ENCODE peak calls at places on chromosome 1, in ten cellular contexts. One of them, this sample, is unnamed.

GRCh38 chr1:153202006-153202405 is 1.2 kb upstream of the LELP1 start:
- DNase-seq in GM23338: no peak
- DNase-seq in pancreas: no peak
- DNase-seq in esophagus muscularis mucosa: peak; percentile 50
- DNase-seq in RWPE2: no peak
- DNase-seq in BE2C: no peak
- DNase-seq in foreskin fibroblast: no peak
- DNase-seq in aorta: no peak
- DNase-seq in left lung: no peak
- DNase-seq in lower lobe of right lung: no peak
- DNase-seq in this sample: no peak

GRCh38 chr1:235525314-235525713 is 21.1 kb upstream of the B3GALNT2 start:
- DNase-seq in RWPE2: no peak
- DNase-seq in esophagus muscularis mucosa: no peak
- DNase-seq in lower lobe of right lung: no peak
- DNase-seq in aorta: no peak
- DNase-seq in BE2C: no peak
- DNase-seq in foreskin fibroblast: no peak
- DNase-seq in GM23338: no peak
- DNase-seq in pancreas: no peak
- DNase-seq in left lung: no peak
- DNase-seq in this sample: no peak

GRCh38 chr1:222975472-222976122 is 160.8 kb downstream of the DISP1 start:
- DNase-seq in lower lobe of right lung: no peak
- DNase-seq in foreskin fibroblast: peak; percentile 28
- DNase-seq in aorta: no peak
- DNase-seq in esophagus muscularis mucosa: no peak
- DNase-seq in GM23338: no peak
- DNase-seq in pancreas: no peak
- DNase-seq in left lung: no peak
- DNase-seq in BE2C: no peak
- DNase-seq in RWPE2: no peak
- DNase-seq in this sample: peak; percentile 85

GRCh38 chr1:940121-941026 is 16.7 kb downstream of the SAMD11 start:
- DNase-seq in RWPE2: no peak
- DNase-seq in BE2C: peak; percentile 86
- DNase-seq in left lung: peak; percentile 72
- DNase-seq in aorta: peak; percentile 80
- DNase-seq in pancreas: peak; percentile 67
- DNase-seq in lower lobe of right lung: no peak
- DNase-seq in GM23338: peak; percentile 60
- DNase-seq in foreskin fibroblast: no peak
- DNase-seq in esophagus muscularis mucosa: no peak
- DNase-seq in this sample: peak; percentile 59

GRCh38 chr1:151946366-151946764 is 37.1 kb upstream of the THEM4 start:
- DNase-seq in esophagus muscularis mucosa: peak; percentile 12
- DNase-seq in GM23338: no peak
- DNase-seq in left lung: no peak
- DNase-seq in foreskin fibroblast: no peak
- DNase-seq in aorta: no peak
- DNase-seq in pancreas: no peak
- DNase-seq in RWPE2: no peak
- DNase-seq in lower lobe of right lung: no peak
- DNase-seq in BE2C: no peak
- DNase-seq in this sample: peak; percentile 61

GRCh38 chr1:39395357-39395831 is 96.0 kb upstream of the BMP8A start:
- DNase-seq in GM23338: no peak
- DNase-seq in foreskin fibroblast: peak; percentile 85
- DNase-seq in RWPE2: no peak
- DNase-seq in aorta: no peak
- DNase-seq in lower lobe of right lung: no peak
- DNase-seq in esophagus muscularis mucosa: no peak
- DNase-seq in left lung: no peak
- DNase-seq in pancreas: peak; percentile 38
- DNase-seq in BE2C: no peak
- DNase-seq in this sample: peak; percentile 79

GRCh38 chr1:42422672-42423236 is 33.1 kb downstream of the ZMYND12 start:
- DNase-seq in left lung: no peak
- DNase-seq in foreskin fibroblast: no peak
- DNase-seq in BE2C: no peak
- DNase-seq in pancreas: no peak
- DNase-seq in lower lobe of right lung: no peak
- DNase-seq in GM23338: no peak
- DNase-seq in RWPE2: no peak
- DNase-seq in esophagus muscularis mucosa: no peak
- DNase-seq in aorta: no peak
- DNase-seq in this sample: no peak

GRCh38 chr1:10033359-10033845 is 644 bp downstream of the UBE4B start:
- DNase-seq in BE2C: peak; percentile 10
- DNase-seq in esophagus muscularis mucosa: peak; percentile 92
- DNase-seq in GM23338: peak; percentile 57
- DNase-seq in lower lobe of right lung: no peak
- DNase-seq in foreskin fibroblast: peak; percentile 15
- DNase-seq in left lung: peak; percentile 41
- DNase-seq in pancreas: peak; percentile 33
- DNase-seq in aorta: no peak
- DNase-seq in RWPE2: no peak
- DNase-seq in this sample: peak; percentile 42

GRCh38 chr1:64471724-64472276 is 1.9 kb downstream of the CACHD1 start:
- DNase-seq in foreskin fibroblast: peak; percentile 33
- DNase-seq in BE2C: no peak
- DNase-seq in left lung: no peak
- DNase-seq in lower lobe of right lung: no peak
- DNase-seq in aorta: no peak
- DNase-seq in esophagus muscularis mucosa: peak; percentile 82
- DNase-seq in GM23338: peak; percentile 47
- DNase-seq in pancreas: no peak
- DNase-seq in RWPE2: no peak
- DNase-seq in this sample: peak; percentile 24

GRCh38 chr1:147245129-147245528 is 2.6 kb downstream of the CHD1L start:
- DNase-seq in RWPE2: no peak
- DNase-seq in esophagus muscularis mucosa: peak; percentile 91
- DNase-seq in pancreas: no peak
- DNase-seq in GM23338: no peak
- DNase-seq in foreskin fibroblast: no peak
- DNase-seq in lower lobe of right lung: no peak
- DNase-seq in left lung: no peak
- DNase-seq in BE2C: no peak
- DNase-seq in aorta: no peak
- DNase-seq in this sample: no peak

GRCh38 chr1:245788269-245788668 is 633.5 kb downstream of the KIF26B start:
- DNase-seq in left lung: no peak
- DNase-seq in RWPE2: no peak
- DNase-seq in pancreas: no peak
- DNase-seq in aorta: no peak
- DNase-seq in lower lobe of right lung: no peak
- DNase-seq in esophagus muscularis mucosa: no peak
- DNase-seq in BE2C: no peak
- DNase-seq in GM23338: no peak
- DNase-seq in foreskin fibroblast: peak; percentile 92
- DNase-seq in this sample: peak; percentile 97

GRCh38 chr1:25800538-25801377 is 765 bp downstream of the SELENON start:
- DNase-seq in RWPE2: no peak
- DNase-seq in BE2C: no peak
- DNase-seq in foreskin fibroblast: no peak
- DNase-seq in pancreas: no peak
- DNase-seq in left lung: no peak
- DNase-seq in esophagus muscularis mucosa: no peak
- DNase-seq in GM23338: no peak
- DNase-seq in lower lobe of right lung: no peak
- DNase-seq in aorta: peak; percentile 46
- DNase-seq in this sample: no peak

GRCh38 chr1:38004284-38005101 is 821 bp downstream of the FHL3 start:
- DNase-seq in RWPE2: no peak
- DNase-seq in foreskin fibroblast: no peak
- DNase-seq in BE2C: no peak
- DNase-seq in pancreas: no peak
- DNase-seq in lower lobe of right lung: no peak
- DNase-seq in esophagus muscularis mucosa: no peak
- DNase-seq in GM23338: no peak
- DNase-seq in left lung: no peak
- DNase-seq in aorta: peak; percentile 46
- DNase-seq in this sample: peak; percentile 20

GRCh38 chr1:225483818-225484656 is 56.2 kb upstream of the LBR start:
- DNase-seq in BE2C: no peak
- DNase-seq in foreskin fibroblast: no peak
- DNase-seq in aorta: no peak
- DNase-seq in left lung: no peak
- DNase-seq in GM23338: no peak
- DNase-seq in RWPE2: no peak
- DNase-seq in lower lobe of right lung: no peak
- DNase-seq in esophagus muscularis mucosa: no peak
- DNase-seq in pancreas: no peak
- DNase-seq in this sample: no peak
- H3K4me3 ChIP-seq in BE2C: no peak overlapping the region
- H3K4me3 ChIP-seq in foreskin fibroblast: no peak overlapping the region
- H3K4me3 ChIP-seq in aorta: no peak overlapping the region
- H3K4me3 ChIP-seq in left lung: no peak overlapping the region
- H3K4me3 ChIP-seq in GM23338: no peak overlapping the region
- H3K4me3 ChIP-seq in RWPE2: no peak overlapping the region
- H3K4me3 ChIP-seq in lower lobe of right lung: no peak overlapping the region
- H3K4me3 ChIP-seq in esophagus muscularis mucosa: no peak overlapping the region
- H3K4me3 ChIP-seq in pancreas: no peak overlapping the region
- H3K4me3 ChIP-seq in this sample: no peak overlapping the region

DNA sequence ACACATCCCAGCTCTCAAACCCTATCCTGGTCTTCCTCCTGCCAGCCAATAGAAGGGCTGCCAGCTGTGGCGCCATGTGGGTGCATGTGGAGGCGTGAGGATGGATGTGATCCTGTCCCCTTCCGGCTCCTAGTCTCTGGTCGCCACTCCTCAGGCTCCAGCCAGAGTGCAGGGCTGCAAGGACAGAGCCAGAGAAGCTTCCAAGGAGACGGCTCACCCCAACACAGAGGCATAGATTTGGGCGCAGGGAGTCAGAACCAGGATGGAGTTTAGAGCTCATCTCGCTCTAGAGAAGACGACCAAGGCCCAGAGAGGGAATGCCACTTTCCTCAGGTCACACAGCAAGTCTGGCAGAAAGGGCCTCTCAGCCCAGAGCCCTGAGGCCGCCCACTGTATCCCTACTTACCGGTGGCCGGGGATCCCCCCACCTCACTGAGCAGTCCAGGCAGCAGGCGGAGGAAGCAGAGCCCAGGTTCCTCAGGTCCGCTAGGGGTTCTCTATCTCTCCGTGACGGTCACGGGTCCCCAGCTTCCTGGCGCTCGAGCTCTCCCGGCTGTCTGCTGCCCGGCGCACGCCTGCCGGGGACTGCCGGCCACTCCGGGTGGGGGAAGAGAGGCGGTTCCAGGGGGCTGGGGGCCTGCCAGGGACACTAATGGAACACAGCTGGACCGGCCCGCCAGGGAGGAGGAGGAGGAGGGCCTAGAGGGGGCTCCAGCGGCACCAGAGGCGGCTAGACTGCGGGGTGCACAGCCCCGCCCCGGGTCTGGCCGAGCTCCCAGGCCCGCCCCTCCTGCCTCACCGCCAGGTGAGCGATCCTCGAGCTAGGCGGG is at the start of gene COL16A1:
- DNase-seq in RWPE2: no peak
- DNase-seq in left lung: peak; percentile 73
- DNase-seq in GM23338: peak; percentile 81
- DNase-seq in aorta: peak; percentile 87
- DNase-seq in pancreas: peak; percentile 43
- DNase-seq in foreskin fibroblast: peak; percentile 62
- DNase-seq in lower lobe of right lung: no peak
- DNase-seq in esophagus muscularis mucosa: no peak
- DNase-seq in BE2C: no peak
- DNase-seq in this sample: peak; percentile 67
- H3K4me3 ChIP-seq in RWPE2: peak within 1 kb of the TSS; percentile 66
- H3K4me3 ChIP-seq in left lung: peak within 1 kb of the TSS; percentile 34
- H3K4me3 ChIP-seq in GM23338: peak within 1 kb of the TSS; percentile 77
- H3K4me3 ChIP-seq in aorta: peak within 1 kb of the TSS; percentile 31
- H3K4me3 ChIP-seq in pancreas: peak within 1 kb of the TSS; percentile 34
- H3K4me3 ChIP-seq in foreskin fibroblast: peak within 1 kb of the TSS; percentile 99
- H3K4me3 ChIP-seq in lower lobe of right lung: peak within 1 kb of the TSS; percentile 50
- H3K4me3 ChIP-seq in esophagus muscularis mucosa: peak within 1 kb of the TSS; percentile 54
- H3K4me3 ChIP-seq in BE2C: no peak within 1 kb of the TSS
- H3K4me3 ChIP-seq in this sample: peak within 1 kb of the TSS; percentile 82

DNA sequence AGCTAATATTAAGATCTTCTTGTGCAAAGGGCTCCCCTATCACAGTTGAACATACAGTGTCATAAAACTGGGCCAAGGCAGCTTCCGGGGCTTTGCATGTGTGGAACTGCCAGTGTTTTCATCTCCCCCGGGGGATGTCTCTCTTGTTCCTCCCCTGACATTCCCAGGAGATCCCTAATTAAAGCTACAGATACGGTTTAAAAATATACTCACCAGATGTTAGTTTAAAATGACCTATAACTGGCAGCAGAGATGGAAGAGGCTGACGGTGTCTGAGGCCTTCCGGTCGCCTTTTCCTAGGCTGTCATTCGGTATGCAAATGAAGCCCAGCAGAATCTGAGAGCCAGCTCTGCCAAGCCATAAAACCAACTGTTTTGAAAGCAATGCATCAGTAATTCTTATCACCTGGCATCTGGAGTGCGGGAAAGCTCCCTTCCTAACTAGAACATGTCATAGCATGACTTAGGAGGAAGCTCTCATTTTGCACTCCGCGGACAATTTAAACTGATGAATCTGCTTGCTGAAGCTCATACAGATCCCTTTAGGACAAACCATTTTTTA is 436.5 kb upstream of the VAMP3 start:
- DNase-seq in esophagus muscularis mucosa: no peak
- DNase-seq in foreskin fibroblast: peak; percentile 16
- DNase-seq in BE2C: peak; percentile 49
- DNase-seq in aorta: no peak
- DNase-seq in GM23338: peak; percentile 15
- DNase-seq in lower lobe of right lung: no peak
- DNase-seq in RWPE2: no peak
- DNase-seq in left lung: no peak
- DNase-seq in pancreas: no peak
- DNase-seq in this sample: peak; percentile 27
- H3K4me3 ChIP-seq in esophagus muscularis mucosa: no peak overlapping the region
- H3K4me3 ChIP-seq in foreskin fibroblast: no peak overlapping the region
- H3K4me3 ChIP-seq in BE2C: no peak overlapping the region
- H3K4me3 ChIP-seq in aorta: no peak overlapping the region
- H3K4me3 ChIP-seq in GM23338: no peak overlapping the region
- H3K4me3 ChIP-seq in lower lobe of right lung: no peak overlapping the region
- H3K4me3 ChIP-seq in RWPE2: no peak overlapping the region
- H3K4me3 ChIP-seq in left lung: no peak overlapping the region
- H3K4me3 ChIP-seq in pancreas: no peak overlapping the region
- H3K4me3 ChIP-seq in this sample: no peak overlapping the region

DNA sequence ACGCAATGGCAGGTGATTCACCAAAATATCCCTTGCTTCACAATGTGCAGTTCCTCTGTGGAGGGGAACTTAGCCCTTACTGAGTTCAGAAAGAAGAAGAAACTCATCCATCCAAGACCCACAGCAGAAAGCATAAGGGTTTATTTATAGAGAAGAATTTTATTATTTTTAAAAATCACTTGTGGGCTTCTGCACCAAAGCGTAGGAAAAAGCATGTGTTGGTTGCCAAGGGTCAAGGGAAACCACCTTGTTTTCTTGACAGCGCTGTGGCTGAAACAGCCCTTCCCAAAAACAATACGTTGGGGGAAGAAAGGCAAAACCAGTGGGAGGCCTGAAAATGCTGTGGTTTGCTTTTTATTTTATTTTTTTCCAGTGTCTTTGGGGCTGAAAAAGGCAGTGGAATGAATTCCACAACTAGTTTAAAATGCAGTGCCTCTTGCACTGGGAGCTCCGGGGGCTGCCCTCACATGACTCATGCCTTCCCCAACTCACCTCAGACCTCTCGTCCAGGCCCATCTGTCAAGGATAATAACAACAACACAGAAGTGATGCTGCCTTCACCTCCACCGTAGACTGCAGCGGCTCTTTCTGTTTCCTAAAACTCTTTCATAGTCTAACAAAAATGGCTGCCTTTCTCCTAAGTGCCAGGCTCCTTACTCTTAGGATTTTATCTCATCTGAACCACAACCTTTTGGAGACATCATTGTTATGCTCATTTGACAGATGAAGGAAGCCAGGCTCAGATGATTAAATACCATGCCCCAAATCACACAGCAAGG is 224.2 kb upstream of the JUN start:
- DNase-seq in aorta: no peak
- DNase-seq in RWPE2: no peak
- DNase-seq in BE2C: no peak
- DNase-seq in left lung: no peak
- DNase-seq in lower lobe of right lung: no peak
- DNase-seq in esophagus muscularis mucosa: no peak
- DNase-seq in pancreas: no peak
- DNase-seq in foreskin fibroblast: no peak
- DNase-seq in GM23338: no peak
- DNase-seq in this sample: no peak
- H3K4me3 ChIP-seq in aorta: no peak overlapping the region
- H3K4me3 ChIP-seq in RWPE2: no peak overlapping the region
- H3K4me3 ChIP-seq in BE2C: no peak overlapping the region
- H3K4me3 ChIP-seq in left lung: no peak overlapping the region
- H3K4me3 ChIP-seq in lower lobe of right lung: no peak overlapping the region
- H3K4me3 ChIP-seq in esophagus muscularis mucosa: no peak overlapping the region
- H3K4me3 ChIP-seq in pancreas: no peak overlapping the region
- H3K4me3 ChIP-seq in foreskin fibroblast: no peak overlapping the region
- H3K4me3 ChIP-seq in GM23338: no peak overlapping the region
- H3K4me3 ChIP-seq in this sample: no peak overlapping the region

This sample was measured in fibroblast of mammary gland.